ENCODE peak calls at places on chromosomes 6 and 20, in six cellular contexts. I is body of pancreas, Y is tibial nerve, T is Peyer's patch, C is ovary, U is HCT116. W is an unnamed sample.
A peak's percentile ranks its signal among the peaks of the same experiment; 100 is the strongest.

GRCh38 chr20:21322921-21323321 is 19.8 kb downstream of the XRN2 start:
- DNase-seq in I (no peak), Y (no peak), T (no peak), C (no peak), U (no peak), W (no peak)

GRCh38 chr20:59783020-59784010 is 150.1 kb downstream of the SYCP2 start:
- DNase-seq in I (peak; percentile 60), Y (no peak), T (no peak), C (peak; percentile 51), U (peak; percentile 32), W (peak; percentile 66)

GRCh38 chr20:14673164-14673563 is 335.8 kb upstream of the FLRT3 start:
- DNase-seq in I (no peak), Y (no peak), T (no peak), C (no peak), U (no peak), W (no peak)

GRCh38 chr6:26457407-26457795 is 354 bp upstream of the BTN2A1 start:
- DNase-seq in I (no peak), Y (no peak), T (no peak), C (peak; percentile 32), U (no peak), W (peak; percentile 39)

GRCh38 chr6:110323004-110323657 is 35.0 kb downstream of the METTL24 start:
- DNase-seq in I (no peak), Y (no peak), T (no peak), C (no peak), U (no peak), W (no peak)

GRCh38 chr6:142764306-142764705 is 180.7 kb downstream of the HIVEP2 start:
- DNase-seq in I (no peak), Y (no peak), T (no peak), C (no peak), U (no peak), W (no peak)

GRCh38 chr6:150491131-150491795 is 108.4 kb upstream of the PLEKHG1 start:
- DNase-seq in I (no peak), Y (no peak), T (no peak), C (no peak), U (peak; percentile 57), W (no peak)

GRCh38 chr6:53735896-53736295 is 58.9 kb upstream of the LRRC1 start:
- DNase-seq in I (no peak), Y (no peak), T (no peak), C (no peak), U (no peak), W (no peak)

GRCh38 chr20:48956052-48956451 is 34.5 kb downstream of the ARFGEF2 start:
- DNase-seq in I (no peak), Y (no peak), T (no peak), C (no peak), U (no peak), W (no peak)

GRCh38 chr6:75748743-75749538 is at the start of gene MYO6:
- DNase-seq in I (peak; percentile 87), Y (peak; percentile 18), T (peak; percentile 30), C (peak; percentile 71), U (no peak), W (peak; percentile 86)

GRCh38 chr6:154414021-154414813 is 57.6 kb upstream of the IPCEF1 start:
- DNase-seq in I (no peak), Y (no peak), T (no peak), C (no peak), U (no peak), W (no peak)

GRCh38 chr6:10521104-10521808 is at the start of gene GCNT2:
- DNase-seq in I (no peak), Y (no peak), T (no peak), C (no peak), U (no peak), W (no peak)

GRCh38 chr6:146433881-146434741 is 109.5 kb upstream of the RAB32 start:
- DNase-seq in I (peak; percentile 30), Y (no peak), T (no peak), C (no peak), U (no peak), W (no peak)

GRCh38 chr20:9557411-9557810 is 43.0 kb downstream of the LAMP5 start:
- DNase-seq in I (no peak), Y (no peak), T (no peak), C (no peak), U (no peak), W (no peak)

GRCh38 chr20:24657211-24657610 is 187.8 kb downstream of the SYNDIG1 start:
- DNase-seq in I (peak; percentile 41), Y (no peak), T (no peak), C (peak; percentile 30), U (no peak), W (no peak)

GRCh38 chr20:63895886-63896135 is 885 bp downstream of the DNAJC5 start:
- DNase-seq in I (no peak), Y (no peak), T (no peak), C (no peak), U (no peak), W (no peak)

GRCh38 chr6:4913705-4914411 is 90.0 kb downstream of the RPP40 start:
- DNase-seq in I (no peak), Y (no peak), T (no peak), C (no peak), U (no peak), W (no peak)

GRCh38 chr20:41167118-41167470 is 29.8 kb downstream of the PLCG1 start:
- DNase-seq in I (no peak), Y (no peak), T (no peak), C (peak; percentile 12), U (no peak), W (no peak)

GRCh38 chr6:36479256-36479655 is 36.5 kb downstream of the KCTD20 start:
- DNase-seq in I (no peak), Y (no peak), T (no peak), C (no peak), U (no peak), W (no peak)

GRCh38 chr20:57663241-57663640 is 43.0 kb upstream of the ZBP1 start:
- DNase-seq in I (peak; percentile 3), Y (no peak), T (no peak), C (peak; percentile 9), U (no peak), W (no peak)

GRCh38 chr6:19838442-19839236 is 1.5 kb downstream of the ID4 start:
- DNase-seq in I (peak; percentile 76), Y (no peak), T (no peak), C (peak; percentile 35), U (peak; percentile 33), W (peak; percentile 22)

GRCh38 chr6:13987400-13987865 is 62.7 kb downstream of the RNF182 start:
- DNase-seq in I (no peak), Y (no peak), T (no peak), C (no peak), U (no peak), W (no peak)

GRCh38 chr6:13989424-13990144 is 64.8 kb downstream of the RNF182 start:
- DNase-seq in I (no peak), Y (no peak), T (no peak), C (no peak), U (no peak), W (no peak)

GRCh38 chr6:13988049-13988738 is 63.4 kb downstream of the RNF182 start:
- DNase-seq in I (no peak), Y (no peak), T (no peak), C (no peak), U (no peak), W (no peak)

GRCh38 chr6:13990830-13991229 is 66.1 kb downstream of the RNF182 start:
- DNase-seq in I (no peak), Y (no peak), T (no peak), C (no peak), U (no peak), W (no peak)

GRCh38 chr6:13988908-13989307 is 64.2 kb downstream of the RNF182 start:
- DNase-seq in I (no peak), Y (no peak), T (no peak), C (no peak), U (no peak), W (no peak)
- TF ChIP-seq CTCF in I (no peak), Y (no peak), T (no peak), C (no peak), U (no peak), W (no peak)

DNA sequence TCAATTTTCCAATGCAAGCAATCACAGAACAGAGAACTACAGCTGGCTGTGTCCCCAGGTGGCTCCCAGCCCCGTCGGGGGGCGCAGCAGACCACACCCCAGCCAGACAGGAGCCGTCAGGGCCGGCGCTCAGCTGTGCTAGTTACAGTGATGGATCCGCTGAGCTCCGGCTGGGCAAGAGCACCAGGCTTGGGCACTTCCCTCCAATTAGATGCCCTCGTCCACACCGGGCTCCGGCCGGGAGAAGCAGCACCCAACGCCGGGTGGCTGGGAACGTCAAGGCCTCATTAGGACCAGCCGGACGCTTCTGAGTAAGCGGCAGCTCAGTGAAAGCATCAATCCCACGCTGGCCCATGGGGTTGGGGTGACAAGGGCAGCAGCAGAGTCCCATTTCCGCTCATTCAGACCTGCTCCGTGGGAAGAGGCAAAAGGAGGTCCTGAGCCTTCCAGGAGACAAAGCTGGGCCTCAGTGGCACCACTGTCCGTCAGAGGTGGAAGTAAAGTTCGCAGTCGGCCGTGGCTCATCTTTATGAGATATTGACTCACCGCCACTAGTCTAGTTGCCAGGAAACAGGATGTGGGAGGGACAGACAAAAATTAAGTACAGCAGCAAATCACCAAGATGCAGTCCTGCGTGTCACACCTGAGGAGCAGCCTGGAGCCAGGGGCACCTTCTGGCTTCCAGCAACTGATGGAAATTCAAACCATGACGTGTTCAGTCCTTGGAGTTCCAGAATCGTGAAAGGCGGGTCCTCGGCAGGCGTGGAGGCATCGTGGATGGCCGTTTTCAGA is 164.1 kb downstream of the TAF4 start:
- DNase-seq in I (no peak), Y (no peak), T (no peak), C (no peak), U (no peak), W (no peak)
- H3K4me1 ChIP-seq in I (peaks cover under 1% of the 10 kb centered on the region), Y (no peaks in the 10 kb centered on the region), T (no peaks in the 10 kb centered on the region), C (peaks cover 6% of the 10 kb centered on the region), U (no peaks in the 10 kb centered on the region), W (no peaks in the 10 kb centered on the region)

DNA sequence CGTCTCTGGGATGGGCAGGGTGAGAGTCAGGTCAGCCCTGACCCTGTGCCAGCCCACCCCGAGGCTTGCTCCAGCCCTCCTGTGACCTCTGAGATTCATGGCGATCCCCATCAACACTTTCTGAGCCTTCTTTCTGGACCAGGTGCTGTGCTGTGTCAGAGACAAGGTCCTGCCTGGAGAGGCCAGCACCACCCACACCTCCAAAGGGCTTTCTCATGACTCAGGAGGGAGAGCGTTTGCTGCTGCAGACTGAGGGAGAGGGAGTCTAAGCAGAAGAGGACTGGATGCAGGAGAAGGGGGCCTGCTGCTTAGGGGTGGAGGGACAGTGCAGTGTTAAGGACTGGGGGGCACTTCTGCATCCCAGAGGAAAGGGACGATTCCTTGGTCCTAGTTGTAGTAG is 193.5 kb downstream of the LRFN2 start:
- DNase-seq in I (no peak), Y (no peak), T (no peak), C (no peak), U (no peak), W (no peak)
- H3K36me3 ChIP-seq in I (no peaks in the 10 kb centered on the region), Y (no peaks in the 10 kb centered on the region), T (no peaks in the 10 kb centered on the region), C (no peaks in the 10 kb centered on the region), U (no peaks in the 10 kb centered on the region), W (no peaks in the 10 kb centered on the region)

DNA sequence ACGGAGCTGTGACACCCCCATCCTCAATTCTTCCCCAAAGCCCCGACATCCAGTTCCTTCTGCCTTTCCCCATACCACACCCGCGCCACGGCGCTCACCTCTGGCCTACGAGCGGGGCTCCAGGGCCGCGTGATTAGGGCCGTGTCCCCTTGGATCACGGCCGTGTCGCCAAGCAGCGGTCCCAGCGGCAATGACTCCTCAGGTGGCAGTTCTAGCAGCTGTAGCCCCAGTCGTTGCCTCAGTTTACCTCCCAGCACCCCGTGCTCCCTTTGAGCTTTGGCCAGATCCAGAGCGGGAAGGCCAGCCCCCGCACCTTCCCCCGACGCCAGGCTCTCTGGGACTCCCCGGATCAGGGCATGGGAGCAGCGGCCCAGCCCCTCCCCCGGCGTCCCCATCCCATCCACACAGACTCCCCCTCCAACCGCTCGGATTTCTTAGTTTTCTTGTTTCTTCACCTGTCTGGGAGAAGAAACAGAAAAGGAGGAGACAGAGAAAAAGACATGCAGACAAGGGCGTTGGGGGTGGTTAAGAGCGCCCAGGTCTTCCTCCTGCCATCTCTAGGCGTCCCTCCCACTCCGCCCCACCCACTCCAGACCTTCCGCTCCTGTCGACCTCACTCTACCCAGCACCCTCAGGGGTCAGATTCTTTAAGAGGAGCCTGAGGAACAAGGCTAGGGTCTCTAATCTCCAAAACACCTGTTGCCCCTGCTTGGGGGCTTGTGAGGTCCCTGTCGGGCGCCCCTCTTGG is at the start of gene DDAH2:
- DNase-seq in I (no peak), Y (no peak), T (no peak), C (peak; percentile 56), U (no peak), W (no peak)
- TF ChIP-seq CTCF in I (peak; percentile 78), Y (peak; percentile 83), T (no peak), C (no peak), U (no peak), W (peak; percentile 30)